ENCODE peak calls at places on chromosomes 13 and 19, in seven cellular contexts. S, K, D, R, L, M and C are unnamed samples.

GRCh38 chr19:33681081-33681680 is 59.4 kb downstream of the CHST8 start:
- DNase-seq in S (no peak), K (no peak), D (no peak), R (no peak), L (no peak), M (no peak), C (no peak)

GRCh38 chr13:36369268-36370107 is 23.3 kb upstream of the SPART start:
- DNase-seq in S (no peak), K (no peak), D (no peak), R (no peak), L (no peak), M (no peak), C (no peak)

GRCh38 chr19:28881616-28882015 is 331.3 kb downstream of the UQCRFS1 start:
- DNase-seq in S (no peak), K (no peak), D (no peak), R (no peak), L (no peak), M (no peak), C (no peak)

GRCh38 chr19:35000647-35001501 is 751 bp downstream of the GRAMD1A start:
- DNase-seq in S (no peak), K (no peak), D (peak), R (no peak), L (peak), M (peak), C (peak)

GRCh38 chr13:74442751-74443150 is 308.5 kb upstream of the KLF12 start:
- DNase-seq in S (no peak), K (no peak), D (no peak), R (no peak), L (no peak), M (no peak), C (no peak)

GRCh38 chr19:35247526-35248309 is 1.1 kb upstream of the LSR start:
- DNase-seq in S (peak), K (no peak), D (peak), R (no peak), L (peak), M (peak), C (peak)

GRCh38 chr19:18068395-18068794 is 18.3 kb downstream of the IL12RB1 start:
- DNase-seq in S (no peak), K (no peak), D (no peak), R (no peak), L (no peak), M (no peak), C (no peak)

GRCh38 chr13:26477681-26478080 is 79.8 kb upstream of the WASF3 start:
- DNase-seq in S (no peak), K (no peak), D (no peak), R (no peak), L (no peak), M (no peak), C (no peak)

GRCh38 chr19:35559281-35559659 is 4.2 kb downstream of the ATP4A start:
- DNase-seq in S (no peak), K (no peak), D (no peak), R (no peak), L (peak), M (no peak), C (no peak)

GRCh38 chr19:4803736-4804695 is 12.5 kb downstream of the FEM1A start:
- DNase-seq in S (no peak), K (peak), D (peak), R (no peak), L (peak), M (peak), C (peak)

GRCh38 chr19:10551698-10552301 is 8.1 kb downstream of the ATG4D start:
- DNase-seq in S (no peak), K (no peak), D (peak), R (no peak), L (peak), M (no peak), C (no peak)

GRCh38 chr13:65592757-65593156 is 1637.4 kb downstream of the PCDH9 start:
- DNase-seq in S (no peak), K (no peak), D (no peak), R (no peak), L (no peak), M (no peak), C (no peak)

GRCh38 chr13:46040763-46041162 is 11.8 kb downstream of the ZC3H13 start:
- DNase-seq in S (no peak), K (no peak), D (no peak), R (no peak), L (no peak), M (no peak), C (no peak)

GRCh38 chr13:37960427-37960826 is 90.9 kb upstream of the TRPC4 start:
- DNase-seq in S (no peak), K (no peak), D (no peak), R (no peak), L (no peak), M (no peak), C (no peak)

GRCh38 chr19:45404557-45405434 is at the start of gene PPP1R13L:
- DNase-seq in S (peak), K (peak), D (peak), R (no peak), L (peak), M (peak), C (peak)

GRCh38 chr13:26480246-26480855 is 77.1 kb upstream of the WASF3 start:
- DNase-seq in S (no peak), K (no peak), D (peak), R (no peak), L (no peak), M (no peak), C (no peak)

GRCh38 chr19:38975861-38976271 is 324 bp upstream of the FBXO17 start:
- DNase-seq in S (no peak), K (no peak), D (peak), R (no peak), L (peak), M (peak), C (peak)

GRCh38 chr13:54029720-54030119 is 1001.1 kb downstream of the OLFM4 start:
- DNase-seq in S (no peak), K (no peak), D (no peak), R (no peak), L (no peak), M (no peak), C (no peak)

GRCh38 chr19:47436712-47437401 is 17.5 kb upstream of the MEIS3 start:
- DNase-seq in S (peak), K (peak), D (peak), R (peak), L (peak), M (peak), C (peak)

GRCh38 chr19:2408247-2408646 is 19.1 kb downstream of the TIMM13 start:
- DNase-seq in S (no peak), K (no peak), D (no peak), R (no peak), L (no peak), M (no peak), C (no peak)

GRCh38 chr19:1082928-1083816 is 12.0 kb downstream of the POLR2E start:
- DNase-seq in S (no peak), K (no peak), D (no peak), R (no peak), L (no peak), M (no peak), C (no peak)

DNA sequence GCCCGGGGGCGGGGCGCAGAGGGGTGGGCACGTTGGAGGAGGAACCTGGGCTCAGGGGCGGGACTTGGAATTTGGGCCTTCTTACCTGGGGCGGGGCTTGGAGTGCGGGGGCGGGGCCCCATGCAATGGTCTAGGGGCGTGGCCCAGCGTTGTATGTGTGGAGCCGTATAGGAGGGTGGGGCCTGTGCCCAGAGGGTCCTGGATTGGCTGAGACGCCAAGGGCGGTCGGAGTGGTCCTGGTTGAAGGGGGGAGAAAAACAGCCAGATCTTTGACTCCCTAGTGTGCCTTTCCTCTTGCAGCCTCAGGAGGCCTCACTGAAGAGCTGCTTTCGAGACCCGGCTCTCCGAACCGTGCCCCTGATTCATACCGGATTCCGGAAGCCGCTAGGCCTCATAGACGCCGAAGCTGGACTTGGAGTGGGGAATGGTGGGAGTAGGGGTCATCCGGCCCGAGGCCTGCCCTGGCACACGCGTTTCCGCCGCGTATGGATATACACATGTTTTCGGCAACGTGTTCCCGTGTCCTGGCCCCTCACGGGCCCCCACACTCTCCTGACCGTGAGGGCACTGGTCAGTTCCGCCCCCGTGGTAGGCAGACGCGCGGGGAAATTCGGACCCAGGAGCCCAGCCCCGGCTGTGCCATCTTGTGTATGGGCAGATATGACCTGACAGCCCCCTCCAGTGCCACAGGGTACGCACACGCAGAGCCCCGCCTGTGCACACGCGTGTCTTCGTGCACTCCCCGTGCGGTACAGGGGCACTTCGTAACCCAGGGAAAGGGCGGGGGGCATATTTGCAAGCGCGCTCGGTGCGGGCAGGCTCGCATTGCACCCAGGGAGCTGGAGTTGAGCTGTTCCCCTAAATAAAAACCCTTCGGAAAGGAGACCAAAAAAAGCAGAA is 661 bp upstream of the PRR12 start:
- DNase-seq in S (peak), K (peak), D (peak), R (peak), L (peak), M (peak), C (peak)
- TF ChIP-seq POLR2A in S (no peak), K (peak), D (peak), R (no peak), L (peak), M (no peak), C (peak)

DNA sequence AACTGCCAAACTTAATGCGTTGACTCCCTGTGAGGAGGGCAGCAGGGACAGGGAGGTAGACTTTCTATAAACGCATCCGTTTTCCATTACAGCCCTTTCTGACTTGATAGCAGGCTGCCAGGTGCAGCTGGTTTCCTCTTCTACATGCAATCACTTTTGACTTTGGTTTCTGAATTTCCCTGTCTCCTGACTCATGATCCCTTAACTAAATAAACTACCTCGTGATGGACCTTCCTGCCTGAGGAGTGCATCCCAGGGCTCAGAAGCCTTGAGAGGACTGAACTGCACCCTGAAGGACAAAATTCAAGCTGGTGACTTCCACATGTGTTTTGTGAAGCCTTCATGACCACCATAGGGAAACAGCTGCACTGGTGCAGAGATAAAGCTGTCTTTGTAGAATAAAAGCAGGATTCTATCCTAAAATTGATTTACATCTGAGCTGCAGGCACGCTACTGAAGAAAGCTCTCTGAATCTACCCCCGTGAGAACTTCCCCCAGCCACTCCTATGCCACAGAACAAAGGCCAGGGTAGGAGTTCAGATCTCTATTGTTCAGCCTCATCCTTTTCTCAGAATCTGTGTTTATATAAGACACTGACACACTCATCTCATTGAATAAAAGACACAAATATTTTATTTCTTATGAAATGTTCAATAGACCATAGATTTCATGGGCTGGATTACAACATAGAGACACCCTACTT is 192.4 kb downstream of the DLEU7 start:
- DNase-seq in S (no peak), K (no peak), D (no peak), R (no peak), L (no peak), M (no peak), C (no peak)
- H3K4me3 ChIP-seq in S (no peak), K (no peak), D (no peak), R (no peak), L (no peak), M (no peak), C (no peak)

GRCh38 chr19:50148528-50148927 is 14.6 kb downstream of the IZUMO2 start:
- DNase-seq in S (no peak), K (no peak), D (no peak), R (no peak), L (no peak), M (no peak), C (no peak)

GRCh38 chr19:50152578-50152977 is 10.5 kb downstream of the IZUMO2 start:
- DNase-seq in S (no peak), K (no peak), D (no peak), R (no peak), L (no peak), M (no peak), C (no peak)

DNA sequence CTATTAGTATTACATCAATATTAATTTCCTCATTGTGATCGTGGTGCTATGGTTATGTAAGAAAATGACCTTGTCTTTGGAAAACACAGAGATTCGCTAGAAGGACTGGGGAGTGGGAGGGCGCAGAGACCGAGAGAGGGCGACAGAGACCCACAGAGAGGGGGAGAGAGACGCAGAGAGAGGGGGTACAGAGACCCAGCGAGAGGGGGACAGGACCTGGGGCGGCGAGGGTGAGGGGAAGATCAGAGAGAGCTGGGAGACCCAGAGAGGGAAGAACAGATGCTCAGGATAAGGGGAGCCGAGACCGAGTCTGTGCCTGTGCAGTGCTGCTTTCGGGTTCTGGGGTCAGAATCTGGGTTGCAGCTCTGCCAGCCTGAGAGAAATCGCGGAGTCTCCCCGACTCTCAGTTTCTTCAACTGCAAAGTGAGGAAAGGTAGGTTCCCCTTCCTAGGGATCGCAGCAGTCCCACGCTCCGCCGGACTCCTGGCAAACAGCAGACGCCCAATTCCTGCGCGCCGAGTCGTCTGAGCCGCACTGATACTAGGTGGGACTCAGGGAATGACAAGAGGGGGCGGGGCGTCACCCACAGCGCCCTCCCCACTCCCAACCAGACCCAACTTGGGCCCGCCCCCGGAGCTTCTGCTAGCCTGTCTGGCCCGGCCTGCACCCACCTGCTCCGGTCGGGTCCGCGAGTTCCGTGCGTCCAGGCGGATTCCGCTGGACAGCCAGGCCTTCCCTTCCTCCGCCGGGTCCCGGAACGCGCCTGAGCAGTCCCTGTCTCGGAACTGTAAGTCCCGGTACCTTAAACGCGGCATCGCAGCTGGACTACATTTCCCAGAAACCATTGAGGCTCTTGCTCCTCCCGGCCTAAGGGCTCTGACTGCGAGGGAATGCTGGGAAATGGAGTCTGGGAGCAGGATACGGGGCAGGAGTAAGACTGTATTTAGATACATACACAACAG is 15.3 kb downstream of the IZUMO2 start:
- DNase-seq in S (peak), K (peak), D (peak), R (peak), L (peak), M (peak), C (peak)
- TF ChIP-seq POLR2A in S (no peak), K (peak), D (no peak), R (no peak), L (peak), M (peak), C (peak)

GRCh38 chr19:54435551-54436016 is 13.4 kb upstream of the LENG8 start:
- DNase-seq in S (no peak), K (no peak), D (no peak), R (no peak), L (no peak), M (no peak), C (no peak)
- H3K4me3 ChIP-seq in S (no peak), K (no peak), D (no peak), R (no peak), L (no peak), M (no peak), C (no peak)